ENCODE peak calls at places on chromosomes 11 and 22, in eight cellular contexts. One of them, this sample, is unnamed.

GRCh38 chr11:77300695-77301094 is 791 bp downstream of the GDPD4 start:
- DNase-seq in dorsolateral prefrontal cortex: no peak
- DNase-seq in upper lobe of right lung: no peak
- DNase-seq in heart left ventricle: no peak
- DNase-seq in HTR-8/SVneo: no peak
- DNase-seq in activated CD4-positive, alpha-beta T cell treated with anti-CD3 and anti-CD28 coated beads for 4 hours: no peak
- DNase-seq in lower lobe of right lung: no peak
- DNase-seq in neural progenitor cell: no peak
- DNase-seq in this sample: no peak

GRCh38 chr11:69000831-69001245 is 12.2 kb downstream of the MRGPRF start:
- DNase-seq in dorsolateral prefrontal cortex: no peak
- DNase-seq in upper lobe of right lung: no peak
- DNase-seq in heart left ventricle: peak; percentile 17
- DNase-seq in HTR-8/SVneo: peak; percentile 60
- DNase-seq in activated CD4-positive, alpha-beta T cell treated with anti-CD3 and anti-CD28 coated beads for 4 hours: no peak
- DNase-seq in lower lobe of right lung: peak; percentile 29
- DNase-seq in neural progenitor cell: no peak
- DNase-seq in this sample: peak; percentile 51

GRCh38 chr11:41431784-41432183 is 27.7 kb downstream of the LRRC4C start:
- DNase-seq in dorsolateral prefrontal cortex: no peak
- DNase-seq in upper lobe of right lung: no peak
- DNase-seq in heart left ventricle: no peak
- DNase-seq in HTR-8/SVneo: no peak
- DNase-seq in activated CD4-positive, alpha-beta T cell treated with anti-CD3 and anti-CD28 coated beads for 4 hours: no peak
- DNase-seq in lower lobe of right lung: no peak
- DNase-seq in neural progenitor cell: peak; percentile 50
- DNase-seq in this sample: no peak

GRCh38 chr11:107785401-107785800 is 73.2 kb downstream of the SLC35F2 start:
- DNase-seq in dorsolateral prefrontal cortex: no peak
- DNase-seq in upper lobe of right lung: no peak
- DNase-seq in heart left ventricle: no peak
- DNase-seq in HTR-8/SVneo: no peak
- DNase-seq in activated CD4-positive, alpha-beta T cell treated with anti-CD3 and anti-CD28 coated beads for 4 hours: no peak
- DNase-seq in lower lobe of right lung: no peak
- DNase-seq in neural progenitor cell: no peak
- DNase-seq in this sample: no peak

GRCh38 chr11:22177186-22177585 is 15.7 kb upstream of the ANO5 start:
- DNase-seq in dorsolateral prefrontal cortex: no peak
- DNase-seq in upper lobe of right lung: no peak
- DNase-seq in heart left ventricle: no peak
- DNase-seq in HTR-8/SVneo: no peak
- DNase-seq in activated CD4-positive, alpha-beta T cell treated with anti-CD3 and anti-CD28 coated beads for 4 hours: no peak
- DNase-seq in lower lobe of right lung: no peak
- DNase-seq in neural progenitor cell: no peak
- DNase-seq in this sample: no peak

GRCh38 chr22:47281126-47282106 is 519.0 kb downstream of the TBC1D22A start:
- DNase-seq in dorsolateral prefrontal cortex: no peak
- DNase-seq in upper lobe of right lung: no peak
- DNase-seq in heart left ventricle: no peak
- DNase-seq in HTR-8/SVneo: no peak
- DNase-seq in activated CD4-positive, alpha-beta T cell treated with anti-CD3 and anti-CD28 coated beads for 4 hours: no peak
- DNase-seq in lower lobe of right lung: no peak
- DNase-seq in neural progenitor cell: no peak
- DNase-seq in this sample: peak; percentile 16

GRCh38 chr22:29102300-29102699 is 29.5 kb downstream of the KREMEN1 start:
- DNase-seq in dorsolateral prefrontal cortex: no peak
- DNase-seq in upper lobe of right lung: no peak
- DNase-seq in heart left ventricle: no peak
- DNase-seq in HTR-8/SVneo: no peak
- DNase-seq in activated CD4-positive, alpha-beta T cell treated with anti-CD3 and anti-CD28 coated beads for 4 hours: no peak
- DNase-seq in lower lobe of right lung: no peak
- DNase-seq in neural progenitor cell: peak; percentile 42
- DNase-seq in this sample: no peak

GRCh38 chr22:45861259-45861658 is 115.7 kb downstream of the WNT7B start:
- DNase-seq in dorsolateral prefrontal cortex: no peak
- DNase-seq in upper lobe of right lung: no peak
- DNase-seq in heart left ventricle: no peak
- DNase-seq in HTR-8/SVneo: no peak
- DNase-seq in activated CD4-positive, alpha-beta T cell treated with anti-CD3 and anti-CD28 coated beads for 4 hours: no peak
- DNase-seq in lower lobe of right lung: no peak
- DNase-seq in neural progenitor cell: no peak
- DNase-seq in this sample: no peak

This sample was measured in Right ventricle myocardium superior.